ENCODE peak calls at places on chromosomes 6 and 20, in seven cellular contexts. M is OCI-LY7; Q is H7; J is heart right ventricle; E is activated naive CD4-positive, alpha-beta T cell treated with anti-CD3 and anti-CD28 coated beads, Interleukin-2, amount 10 ng/mL, durations not matched to agents 7 days and 5 days; Z is adipocyte; C is SW480. O is an unnamed sample.

GRCh38 chr20:14865169-14865568 is 527.8 kb upstream of the FLRT3 start:
- DNase-seq in J (no peak), C (peak; percentile 66), Z (no peak), E (no peak), Q (no peak), M (no peak), O (no peak)

GRCh38 chr6:79684821-79685220 is 53.7 kb downstream of the SH3BGRL2 start:
- DNase-seq in J (no peak), E (no peak), C (no peak), M (no peak), Q (no peak), Z (peak; percentile 24), O (no peak)

GRCh38 chr6:42404494-42404893 is 47.2 kb downstream of the TRERF1 start:
- DNase-seq in M (no peak), Z (peak; percentile 77), Q (peak; percentile 25), C (peak; percentile 69), J (no peak), E (peak; percentile 47), O (no peak)

GRCh38 chr6:156167289-156168076 is 609.7 kb upstream of the ARID1B start:
- DNase-seq in E (peak; percentile 26), Z (peak; percentile 45), M (no peak), Q (no peak), C (no peak), J (peak; percentile 15), O (no peak)

GRCh38 chr6:139344186-139344963 is 30.1 kb downstream of the CITED2 start:
- DNase-seq in M (no peak), Z (no peak), Q (no peak), C (no peak), J (no peak), E (no peak), O (no peak)

GRCh38 chr6:93474733-93475179 is 55.4 kb upstream of the EPHA7 start:
- DNase-seq in Q (no peak), Z (no peak), E (no peak), M (no peak), J (no peak), C (no peak), O (no peak)

GRCh38 chr20:33744773-33745385 is 13.1 kb downstream of the ZNF341 start:
- DNase-seq in M (no peak), Z (no peak), C (no peak), J (no peak), E (no peak), Q (no peak), O (no peak)

GRCh38 chr6:110404602-110405001 is 10.8 kb downstream of the DDO start:
- DNase-seq in J (no peak), E (no peak), C (no peak), M (no peak), Z (no peak), Q (no peak), O (no peak)

GRCh38 chr6:83708970-83709747 is at the start of gene SNAP91:
- DNase-seq in C (no peak), J (peak; percentile 22), E (no peak), Q (peak; percentile 83), M (no peak), Z (no peak), O (peak; percentile 81)

GRCh38 chr20:59002388-59002787 is 4.7 kb downstream of the CTSZ start:
- DNase-seq in C (no peak), Q (no peak), E (no peak), J (no peak), Z (no peak), M (no peak), O (no peak)

GRCh38 chr6:3904518-3904917 is 55.3 kb downstream of the FAM50B start:
- DNase-seq in J (no peak), E (no peak), Q (no peak), M (no peak), Z (no peak), C (no peak), O (no peak)

O was measured in WTC11.